ENCODE peak calls at places on chromosomes 5 and 9, in four cellular contexts. P, M, Z and W are unnamed samples.

GRCh38 chr9:130522233-130522808 is 57.1 kb upstream of the FUBP3 start:
- DNase-seq in P (no peak), M (no peak), Z (no peak), W (no peak)

GRCh38 chr5:56749842-56750241 is 65.5 kb upstream of the MAP3K1 start:
- DNase-seq in P (no peak), M (no peak), Z (no peak), W (no peak)

GRCh38 chr9:127832248-127832647 is 22.2 kb downstream of the ENG start:
- DNase-seq in P (no peak), M (no peak), Z (no peak), W (no peak)

GRCh38 chr5:157473383-157474370 is 13.7 kb downstream of the NIPAL4 start:
- DNase-seq in P (no peak), M (peak; percentile 87), Z (no peak), W (no peak)

GRCh38 chr9:10366171-10366779 is 246.5 kb downstream of the PTPRD start:
- DNase-seq in P (peak; percentile 4), M (peak; percentile 13), Z (no peak), W (no peak)

GRCh38 chr5:135535820-135536801 is at the start of gene NEUROG1:
- DNase-seq in P (no peak), M (no peak), Z (no peak), W (no peak)

GRCh38 chr5:127409923-127410675 is 107.3 kb upstream of the PRRC1 start:
- DNase-seq in P (no peak), M (no peak), Z (no peak), W (no peak)

GRCh38 chr9:85741112-85741874 is 461 bp downstream of the AGTPBP1 start:
- DNase-seq in P (peak; percentile 28), M (peak; percentile 8), Z (no peak), W (no peak)

GRCh38 chr5:35198096-35198495 is 32.2 kb downstream of the PRLR start:
- DNase-seq in P (peak; percentile 70), M (peak; percentile 37), Z (no peak), W (no peak)

GRCh38 chr5:27788184-27788583 is 749.8 kb upstream of the CDH9 start:
- DNase-seq in P (no peak), M (no peak), Z (no peak), W (no peak)

GRCh38 chr5:31361234-31361633 is 167.7 kb downstream of the CDH6 start:
- DNase-seq in P (no peak), M (peak; percentile 76), Z (no peak), W (no peak)

GRCh38 chr5:102809033-102809432 is 53.9 kb downstream of the PAM start:
- DNase-seq in P (no peak), M (no peak), Z (no peak), W (no peak)

GRCh38 chr5:143401846-143402463 is 1.5 kb downstream of the NR3C1 start:
- DNase-seq in P (no peak), M (peak; percentile 20), Z (no peak), W (no peak)

GRCh38 chr5:38871790-38872551 is 26.2 kb downstream of the OSMR start:
- DNase-seq in P (no peak), M (peak; percentile 100), Z (no peak), W (no peak)

GRCh38 chr5:142507528-142507927 is 178.4 kb downstream of the FGF1 start:
- DNase-seq in P (no peak), M (no peak), Z (no peak), W (no peak)

GRCh38 chr9:136019041-136019680 is 58.0 kb upstream of the UBAC1 start:
- DNase-seq in P (no peak), M (no peak), Z (no peak), W (no peak)

GRCh38 chr9:136093995-136094881 is 851 bp downstream of the NACC2 start:
- DNase-seq in P (peak; percentile 41), M (peak; percentile 31), Z (no peak), W (no peak)

GRCh38 chr5:66306105-66306843 is 162.2 kb downstream of the SREK1 start:
- DNase-seq in P (peak; percentile 47), M (peak; percentile 63), Z (no peak), W (no peak)

GRCh38 chr9:89342948-89343347 is 24.6 kb downstream of the SECISBP2 start:
- DNase-seq in P (no peak), M (peak; percentile 26), Z (no peak), W (no peak)

GRCh38 chr5:63262191-63262981 is 683.8 kb downstream of the LRRC70 start:
- DNase-seq in P (no peak), M (peak; percentile 44), Z (no peak), W (no peak)

GRCh38 chr5:73709536-73710129 is 83.6 kb downstream of the ARHGEF28 start:
- DNase-seq in P (no peak), M (peak; percentile 45), Z (no peak), W (no peak)

GRCh38 chr9:113484258-113484730 is 20.8 kb downstream of the RGS3 start:
- DNase-seq in P (peak; percentile 48), M (peak; percentile 28), Z (no peak), W (no peak)

GRCh38 chr5:60972225-60972624 is 27.2 kb downstream of the NDUFAF2 start:
- DNase-seq in P (no peak), M (no peak), Z (no peak), W (no peak)

GRCh38 chr5:143162810-143163209 is 240.7 kb downstream of the NR3C1 start:
- DNase-seq in P (no peak), M (no peak), Z (no peak), W (no peak)

GRCh38 chr5:39759696-39760095 is 334.9 kb upstream of the DAB2 start:
- DNase-seq in P (no peak), M (no peak), Z (no peak), W (no peak)

GRCh38 chr5:107466233-107466769 is 204.4 kb downstream of the EFNA5 start:
- DNase-seq in P (peak; percentile 5), M (peak; percentile 66), Z (no peak), W (no peak)

GRCh38 chr5:175717837-175718236 is 60.0 kb downstream of the HRH2 start:
- DNase-seq in P (no peak), M (no peak), Z (no peak), W (no peak)

GRCh38 chr9:30943446-30944232 is 1440.8 kb upstream of the ACO1 start:
- DNase-seq in P (no peak), M (no peak), Z (no peak), W (no peak)

GRCh38 chr9:20564650-20565049 is 57.6 kb downstream of the MLLT3 start:
- DNase-seq in P (no peak), M (no peak), Z (no peak), W (no peak)

GRCh38 chr5:124902097-124902821 is 155.8 kb upstream of the ZNF608 start:
- DNase-seq in P (no peak), M (peak; percentile 45), Z (peak; percentile 15), W (no peak)

GRCh38 chr9:3527653-3527960 is 1.8 kb upstream of the RFX3 start:
- DNase-seq in P (no peak), M (no peak), Z (no peak), W (no peak)

GRCh38 chr9:29285818-29286217 is 1712.5 kb upstream of the C9orf72 start:
- DNase-seq in P (no peak), M (no peak), Z (no peak), W (no peak)

GRCh38 chr9:35904966-35905781 is 828 bp upstream of the HRCT1 start:
- DNase-seq in P (no peak), M (peak; percentile 74), Z (no peak), W (no peak)

GRCh38 chr5:32710859-32711692 is at the start of gene NPR3:
- DNase-seq in P (no peak), M (peak; percentile 66), Z (no peak), W (no peak)

GRCh38 chr5:73901045-73901444 is 275.0 kb downstream of the ARHGEF28 start:
- DNase-seq in P (no peak), M (peak; percentile 86), Z (no peak), W (no peak)